ENCODE peak calls at places on chromosomes 3 and 15, in nine cellular contexts. F, J, W, U, O, K, D, M and G are unnamed samples.

GRCh38 chr3:51955893-51956770 is 951 bp downstream of the GPR62 start:
- DNase-seq in F (no peak), J (peak), W (peak), U (peak), O (peak), K (peak), D (peak), M (no peak), G (no peak)

GRCh38 chr3:195163719-195164572 is 107.0 kb downstream of the XXYLT1 start:
- DNase-seq in F (no peak), J (no peak), W (no peak), U (no peak), O (no peak), K (no peak), D (no peak), M (no peak), G (no peak)

GRCh38 chr3:61564405-61565059 is 3.2 kb downstream of the PTPRG start:
- DNase-seq in F (peak), J (no peak), W (no peak), U (peak), O (peak), K (peak), D (peak), M (peak), G (peak)

GRCh38 chr3:49373563-49373962 is 15.4 kb upstream of the GPX1 start:
- DNase-seq in F (no peak), J (no peak), W (no peak), U (no peak), O (no peak), K (no peak), D (no peak), M (no peak), G (no peak)

GRCh38 chr3:151962371-151962770 is 88.9 kb downstream of the SUCNR1 start:
- DNase-seq in F (no peak), J (no peak), W (no peak), U (no peak), O (no peak), K (peak), D (peak), M (no peak), G (no peak)

GRCh38 chr15:73873889-73874511 is 636 bp downstream of the TBC1D21 start:
- DNase-seq in F (no peak), J (peak), W (peak), U (peak), O (peak), K (peak), D (peak), M (peak), G (no peak)

GRCh38 chr15:92921215-92922131 is 21.3 kb downstream of the CHD2 start:
- DNase-seq in F (no peak), J (peak), W (no peak), U (no peak), O (no peak), K (peak), D (peak), M (no peak), G (no peak)

GRCh38 chr3:62833538-62833937 is 41.7 kb downstream of the CADPS start:
- DNase-seq in F (no peak), J (no peak), W (peak), U (no peak), O (no peak), K (peak), D (peak), M (no peak), G (no peak)

GRCh38 chr3:100804631-100805030 is 95.3 kb downstream of the TFG start:
- DNase-seq in F (no peak), J (no peak), W (no peak), U (no peak), O (no peak), K (no peak), D (no peak), M (no peak), G (no peak)

GRCh38 chr3:110790631-110791030 is 281.0 kb upstream of the NECTIN3 start:
- DNase-seq in F (no peak), J (no peak), W (no peak), U (no peak), O (no peak), K (no peak), D (no peak), M (no peak), G (no peak)

GRCh38 chr3:17632401-17633100 is 109.9 kb downstream of the TBC1D5 start:
- DNase-seq in F (no peak), J (no peak), W (no peak), U (peak), O (no peak), K (peak), D (peak), M (peak), G (no peak)